ENCODE peak calls at places on chromosomes 5 and 9, in eight cellular contexts. D is IMR-90, Q is Panc1, L is tibial artery, K is HFFc6, V is progenitor cell of endocrine pancreas, T is RWPE1, F is GM06990. Z is an unnamed sample.

GRCh38 chr9:117480251-117480650 is 65.4 kb upstream of the ASTN2 start:
- DNase-seq in D (no peak), Q (no peak), L (no peak), K (no peak), V (no peak), T (no peak), F (no peak), Z (no peak)

GRCh38 chr5:149210229-149210628 is 61.4 kb upstream of the AFAP1L1 start:
- DNase-seq in D (peak), Q (no peak), L (no peak), K (peak), V (no peak), T (peak), F (no peak), Z (no peak)

GRCh38 chr5:177494356-177495195 is 2.8 kb downstream of the PDLIM7 start:
- DNase-seq in D (peak), Q (no peak), L (peak), K (peak), V (no peak), T (peak), F (no peak), Z (peak)

GRCh38 chr5:169251685-169252084 is 49.3 kb downstream of the SLIT3 start:
- DNase-seq in D (no peak), Q (no peak), L (no peak), K (peak), V (no peak), T (no peak), F (no peak), Z (no peak)

GRCh38 chr9:132630811-132631210 is 39.0 kb downstream of the DDX31 start:
- DNase-seq in D (no peak), Q (no peak), L (no peak), K (no peak), V (no peak), T (peak), F (no peak), Z (no peak)

GRCh38 chr5:101393795-101394450 is 490.8 kb upstream of the ST8SIA4 start:
- DNase-seq in D (peak), Q (no peak), L (no peak), K (no peak), V (no peak), T (no peak), F (no peak), Z (no peak)

GRCh38 chr5:14038341-14038959 is 94.0 kb upstream of the DNAH5 start:
- DNase-seq in D (peak), Q (peak), L (no peak), K (peak), V (no peak), T (peak), F (no peak), Z (no peak)

GRCh38 chr5:61732376-61732775 is 400.3 kb downstream of the ZSWIM6 start:
- DNase-seq in D (no peak), Q (no peak), L (no peak), K (no peak), V (no peak), T (no peak), F (no peak), Z (no peak)

GRCh38 chr9:70947086-70947485 is 174.3 kb downstream of the TRPM3 start:
- DNase-seq in D (peak), Q (no peak), L (no peak), K (peak), V (no peak), T (no peak), F (no peak), Z (no peak)

GRCh38 chr5:135814254-135814653 is 20.2 kb upstream of the SLC25A48 start:
- DNase-seq in D (no peak), Q (no peak), L (no peak), K (no peak), V (no peak), T (no peak), F (no peak), Z (no peak)

GRCh38 chr5:59099270-59099994 is 516.6 kb downstream of the RAB3C start:
- DNase-seq in D (peak), Q (peak), L (no peak), K (peak), V (no peak), T (peak), F (no peak), Z (no peak)

GRCh38 chr5:78899922-78900362 is 85.2 kb downstream of the ARSB start:
- DNase-seq in D (peak), Q (no peak), L (no peak), K (peak), V (no peak), T (peak), F (no peak), Z (peak)

GRCh38 chr5:103094737-103095136 is 25.2 kb downstream of the GIN1 start:
- DNase-seq in D (no peak), Q (no peak), L (no peak), K (no peak), V (no peak), T (no peak), F (no peak), Z (no peak)

GRCh38 chr9:137590469-137591383 is at the start of gene ZMYND19:
- DNase-seq in D (peak), Q (no peak), L (peak), K (peak), V (peak), T (peak), F (peak), Z (peak)

GRCh38 chr9:73143606-73144328 is 7.9 kb upstream of the ANXA1 start:
- DNase-seq in D (peak), Q (no peak), L (no peak), K (peak), V (no peak), T (peak), F (no peak), Z (no peak)

GRCh38 chr9:89803403-89803802 is 198.6 kb downstream of the GADD45G start:
- DNase-seq in D (no peak), Q (no peak), L (no peak), K (no peak), V (no peak), T (no peak), F (no peak), Z (no peak)

GRCh38 chr5:180090098-180090768 is 18.7 kb upstream of the RNF130 start:
- DNase-seq in D (peak), Q (no peak), L (peak), K (no peak), V (peak), T (peak), F (peak), Z (peak)
- TF ChIP-seq CTCF in D (peak), Q (peak), L (peak), K (peak), V (peak), T (peak), F (peak), Z (peak)

DNA sequence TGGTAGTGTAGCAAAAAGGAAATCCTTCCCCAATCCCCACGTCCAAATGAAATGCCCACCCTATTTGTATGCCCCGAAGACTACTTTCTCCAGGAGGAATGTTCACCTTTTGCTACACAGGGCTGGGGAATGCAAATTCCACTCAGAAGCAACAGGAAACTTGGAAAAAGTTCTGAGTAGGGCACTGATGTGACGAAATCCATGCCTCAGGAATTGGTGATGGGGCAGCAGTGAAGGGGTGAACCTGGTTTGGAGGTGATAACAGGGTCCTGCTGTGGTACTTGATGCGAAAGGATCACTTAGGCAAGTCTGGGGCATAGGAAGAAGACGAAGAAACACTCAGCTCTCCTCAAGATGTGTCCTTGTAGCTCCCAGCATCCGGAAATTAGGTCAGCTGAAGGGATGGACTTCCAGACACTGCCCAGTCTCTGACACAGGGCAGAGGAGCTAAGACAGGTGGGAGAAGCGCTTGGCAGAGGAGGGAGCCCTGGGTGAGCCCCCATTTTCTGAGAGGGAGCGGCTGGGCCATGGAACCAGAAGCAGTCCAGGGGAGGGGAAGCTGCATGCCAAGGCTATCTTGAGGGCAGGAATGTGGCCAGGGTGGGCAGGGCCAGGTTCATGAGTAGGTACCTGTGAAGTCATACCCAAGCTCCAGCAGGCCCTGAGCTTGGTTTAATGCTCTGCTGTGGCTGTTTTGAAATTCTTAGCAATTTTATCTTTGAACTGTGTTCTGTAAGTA is 22.3 kb upstream of the MVB12B start:
- DNase-seq in D (no peak), Q (no peak), L (no peak), K (no peak), V (no peak), T (no peak), F (no peak), Z (no peak)
- TF ChIP-seq CTCF in D (no peak), Q (no peak), L (no peak), K (no peak), V (no peak), T (no peak), F (no peak), Z (no peak)

DNA sequence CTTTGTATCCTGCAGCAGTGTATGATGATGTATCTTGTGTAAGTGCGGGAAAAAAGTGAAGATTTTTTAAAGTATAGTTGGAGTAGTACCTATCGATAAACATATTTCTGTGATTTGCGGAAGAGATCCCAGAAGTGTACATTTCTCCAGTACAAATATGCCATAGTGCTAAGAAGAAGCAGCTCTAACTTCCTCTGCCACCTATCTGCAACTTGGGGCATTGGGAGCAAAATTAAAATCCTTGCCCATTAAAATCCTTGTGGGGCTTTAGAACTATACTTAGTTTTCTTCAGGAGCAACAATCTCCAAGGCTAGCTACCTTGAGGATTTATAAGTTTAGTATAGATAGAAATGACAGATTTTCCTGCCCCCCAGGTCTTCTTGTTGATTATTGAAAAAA is 123.7 kb downstream of the VCAN start:
- DNase-seq in D (no peak), Q (no peak), L (no peak), K (no peak), V (no peak), T (peak), F (no peak), Z (no peak)
- TF ChIP-seq CTCF in D (peak), Q (peak), L (no peak), K (peak), V (peak), T (peak), F (no peak), Z (no peak)

DNA sequence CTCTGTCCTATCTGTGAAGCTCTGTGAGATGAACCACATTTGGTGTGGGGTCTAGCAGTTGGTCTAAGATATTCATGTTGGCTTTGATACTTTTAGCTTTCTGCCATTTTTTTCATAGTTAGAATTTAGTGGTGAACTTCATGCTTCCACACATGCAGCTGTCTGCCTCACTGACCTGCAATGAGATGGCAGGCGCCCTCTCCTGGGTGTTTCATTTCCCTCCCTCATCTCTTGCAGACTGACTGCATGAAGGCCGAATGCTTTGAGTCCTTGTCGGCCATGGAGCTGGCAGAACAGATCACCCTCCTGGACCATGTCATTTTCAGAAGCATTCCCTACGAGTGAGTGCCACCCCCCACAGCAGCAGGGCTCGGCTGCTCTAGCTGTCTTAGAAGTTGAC is 26.1 kb upstream of the CKMT2 start:
- DNase-seq in D (peak), Q (no peak), L (no peak), K (no peak), V (no peak), T (no peak), F (no peak), Z (no peak)
- TF ChIP-seq CTCF in D (peak), Q (peak), L (no peak), K (peak), V (no peak), T (no peak), F (peak), Z (peak)

GRCh38 chr9:2116073-2116472 is 100.9 kb downstream of the SMARCA2 start:
- DNase-seq in D (no peak), Q (no peak), L (no peak), K (peak), V (no peak), T (no peak), F (no peak), Z (no peak)
- TF ChIP-seq CTCF in D (peak), Q (peak), L (no peak), K (peak), V (peak), T (no peak), F (peak), Z (peak)

GRCh38 chr9:86795861-86796497 is 151.3 kb downstream of the GAS1 start:
- DNase-seq in D (peak), Q (no peak), L (peak), K (peak), V (no peak), T (no peak), F (no peak), Z (no peak)
- TF ChIP-seq CTCF in D (peak), Q (no peak), L (no peak), K (peak), V (peak), T (no peak), F (no peak), Z (no peak)

DNA sequence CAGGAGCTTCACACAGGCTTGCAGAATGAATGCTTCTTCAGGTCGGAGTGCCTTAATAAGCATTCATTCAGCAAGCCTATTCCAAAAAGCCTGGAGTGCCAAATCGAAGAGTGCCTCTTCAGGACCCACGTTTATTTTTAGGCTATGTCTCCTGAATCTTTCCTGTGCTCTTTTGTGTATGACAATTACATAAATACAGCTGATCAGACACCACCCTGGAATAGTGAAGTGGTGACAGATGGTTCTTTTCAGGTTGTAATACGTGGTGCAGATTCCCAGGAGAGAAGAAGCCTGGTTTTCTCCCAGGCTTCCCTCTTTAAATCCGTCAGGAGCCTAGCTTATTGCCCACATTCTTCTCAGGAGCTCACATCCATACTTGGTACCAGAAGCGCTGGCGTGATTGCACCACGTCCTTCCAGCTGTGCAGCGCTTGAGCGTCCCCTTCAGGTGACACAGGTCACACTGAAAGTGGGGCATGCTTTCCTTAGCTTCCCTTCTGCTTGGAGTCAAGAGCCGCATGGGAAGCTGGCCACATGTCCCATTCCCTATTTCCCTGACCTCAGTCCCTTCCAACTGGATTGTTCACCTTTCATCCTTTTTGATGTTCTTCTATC is 123.1 kb downstream of the ADCY2 start:
- DNase-seq in D (no peak), Q (no peak), L (no peak), K (no peak), V (no peak), T (no peak), F (no peak), Z (no peak)
- TF ChIP-seq CTCF in D (no peak), Q (no peak), L (no peak), K (no peak), V (peak), T (no peak), F (no peak), Z (no peak)

DNA sequence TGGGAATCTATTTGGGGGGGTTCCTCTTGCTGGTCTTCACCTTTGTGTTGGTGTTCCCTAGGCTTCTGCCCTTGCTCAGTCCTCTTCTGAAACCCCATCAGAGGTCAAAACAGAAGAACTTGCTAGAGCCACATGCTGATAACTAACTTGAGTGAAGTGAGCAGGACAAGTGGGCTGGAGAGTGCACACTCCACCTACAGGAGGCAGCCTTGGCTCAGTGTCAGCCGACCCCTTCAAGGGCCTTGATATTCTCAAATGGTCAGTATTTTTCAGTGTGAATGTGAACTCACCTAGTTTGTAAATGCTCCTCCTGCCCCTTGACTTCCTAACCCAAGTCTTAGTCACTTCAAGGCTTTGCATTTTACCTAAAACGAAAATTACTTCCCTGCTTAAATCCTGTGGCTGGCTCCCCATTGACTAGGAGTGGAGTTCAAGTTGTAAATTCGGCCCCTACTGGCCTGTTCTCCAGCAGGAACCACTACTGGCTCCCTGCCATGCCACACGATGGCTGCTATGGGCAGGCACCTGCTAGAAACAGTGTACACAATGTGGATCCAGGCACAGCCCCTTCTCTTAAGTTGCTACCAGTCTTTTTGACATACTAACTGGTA is 3.6 kb upstream of the SLC1A3 start:
- DNase-seq in D (no peak), Q (no peak), L (no peak), K (no peak), V (no peak), T (no peak), F (no peak), Z (peak)
- TF ChIP-seq CTCF in D (no peak), Q (no peak), L (no peak), K (no peak), V (peak), T (no peak), F (peak), Z (peak)

GRCh38 chr5:41143124-41143523 is 70.2 kb downstream of the C6 start:
- DNase-seq in D (no peak), Q (no peak), L (no peak), K (no peak), V (no peak), T (no peak), F (no peak), Z (no peak)
- TF ChIP-seq CTCF in D (no peak), Q (no peak), L (no peak), K (no peak), V (no peak), T (no peak), F (no peak), Z (no peak)

GRCh38 chr9:133768859-133769510 is 30.8 kb upstream of the SARDH start:
- DNase-seq in D (no peak), Q (no peak), L (no peak), K (no peak), V (peak), T (no peak), F (no peak), Z (no peak)
- TF ChIP-seq CTCF in D (no peak), Q (no peak), L (no peak), K (no peak), V (no peak), T (no peak), F (no peak), Z (no peak)

Z was measured in GM13977.